ENCODE peak calls at places on chromosomes 12 and 14, in five cellular contexts. E, B, J, U and R are unnamed samples.
A peak's percentile ranks its signal among the peaks of the same experiment; 100 is the strongest.

GRCh38 chr12:16165506-16165905 is 112.0 kb downstream of the SLC15A5 start:
- DNase-seq in E (peak; percentile 72), B (no peak), J (no peak), U (no peak), R (no peak)

GRCh38 chr12:33226671-33227070 is 212.9 kb downstream of the SYT10 start:
- DNase-seq in E (no peak), B (no peak), J (no peak), U (no peak), R (no peak)

GRCh38 chr12:321606-322326 is 59.1 kb upstream of the SLC6A13 start:
- DNase-seq in E (peak; percentile 22), B (no peak), J (no peak), U (no peak), R (no peak)

GRCh38 chr14:104968153-104968527 is 10.0 kb downstream of the AHNAK2 start:
- DNase-seq in E (peak; percentile 68), B (peak; percentile 75), J (peak; percentile 56), U (peak; percentile 74), R (peak; percentile 95)

GRCh38 chr12:63318933-63319332 is 167.9 kb upstream of the AVPR1A start:
- DNase-seq in E (no peak), B (no peak), J (no peak), U (no peak), R (no peak)

GRCh38 chr14:101442451-101442850 is 118.8 kb upstream of the DIO3 start:
- DNase-seq in E (no peak), B (no peak), J (no peak), U (peak; percentile 78), R (no peak)

GRCh38 chr12:52903855-52904508 is 894 bp downstream of the KRT8 start:
- DNase-seq in E (peak; percentile 45), B (peak; percentile 59), J (peak; percentile 46), U (no peak), R (peak; percentile 67)

GRCh38 chr12:46472893-46473633 is 100.5 kb upstream of the SLC38A2 start:
- DNase-seq in E (no peak), B (no peak), J (no peak), U (no peak), R (no peak)

GRCh38 chr14:49849213-49849847 is 3.3 kb downstream of the NEMF start:
- DNase-seq in E (no peak), B (no peak), J (no peak), U (no peak), R (no peak)

GRCh38 chr12:128810182-128811127 is 13.3 kb downstream of the SLC15A4 start:
- DNase-seq in E (peak; percentile 79), B (no peak), J (no peak), U (no peak), R (peak; percentile 58)

GRCh38 chr12:68794653-68795253 is 13.2 kb upstream of the MDM2 start:
- DNase-seq in E (peak; percentile 82), B (no peak), J (no peak), U (no peak), R (no peak)

DNA sequence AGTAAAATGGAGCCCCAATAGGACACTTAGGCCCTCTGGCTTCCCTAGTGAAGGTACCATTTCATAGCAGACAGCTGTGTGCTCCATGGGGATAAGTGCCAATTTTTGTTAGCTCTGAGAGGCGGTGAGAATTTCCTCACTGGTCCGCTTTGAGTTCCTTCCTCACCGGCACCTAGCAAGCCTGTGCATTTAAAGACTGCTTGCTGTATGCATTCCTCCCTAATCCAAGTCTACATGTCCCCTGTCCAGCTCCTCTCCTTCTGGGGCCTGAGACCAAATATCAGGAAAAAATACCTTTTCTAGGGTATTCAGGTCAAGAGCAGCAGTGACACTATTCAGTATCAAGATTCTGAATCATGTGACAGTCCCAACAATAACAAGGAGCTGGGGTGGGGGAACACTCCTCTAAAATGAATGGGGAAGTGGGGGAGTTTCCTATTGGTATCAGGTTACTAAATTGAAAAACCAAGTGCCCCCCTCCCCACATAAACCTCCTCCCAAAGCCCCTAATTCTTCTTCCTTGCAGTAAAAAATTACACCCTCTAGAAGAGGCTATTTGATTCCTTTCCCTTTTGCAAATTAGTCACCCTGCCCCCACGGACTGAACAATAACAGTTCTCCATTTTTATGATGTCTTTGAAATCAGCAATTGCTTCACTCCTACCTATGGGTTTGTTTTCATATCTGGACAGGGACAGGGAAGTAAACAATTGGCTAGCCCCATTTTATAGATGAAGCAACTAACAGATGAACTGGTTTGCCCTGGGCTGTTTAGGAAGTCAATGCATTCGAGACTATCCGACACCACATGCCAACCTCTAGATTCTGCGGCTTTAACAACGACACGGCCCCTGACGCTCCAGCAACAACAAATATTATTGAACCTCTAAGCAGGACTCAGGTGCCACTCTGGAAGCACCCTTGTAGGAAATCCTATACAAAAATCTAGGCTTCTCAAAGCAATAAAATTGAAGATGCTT is 28.9 kb downstream of the BCL11B start:
- DNase-seq in E (no peak), B (no peak), J (no peak), U (no peak), R (no peak)
- H3K27me3 ChIP-seq in E (peaks cover 37% of the 10 kb centered on the region), B (peaks cover 25% of the 10 kb centered on the region), J (peaks cover 15% of the 10 kb centered on the region), U (peaks cover 56% of the 10 kb centered on the region), R (no peaks in the 10 kb centered on the region)

GRCh38 chr14:93743270-93744060 is 44.8 kb downstream of the PRIMA1 start:
- DNase-seq in E (no peak), B (no peak), J (no peak), U (no peak), R (no peak)

GRCh38 chr14:93744176-93744575 is 44.1 kb downstream of the PRIMA1 start:
- DNase-seq in E (no peak), B (no peak), J (no peak), U (no peak), R (no peak)

GRCh38 chr14:93745603-93746273 is 42.5 kb downstream of the PRIMA1 start:
- DNase-seq in E (no peak), B (no peak), J (no peak), U (no peak), R (no peak)

GRCh38 chr14:93742761-93743160 is 45.5 kb downstream of the PRIMA1 start:
- DNase-seq in E (no peak), B (no peak), J (no peak), U (no peak), R (peak; percentile 64)

GRCh38 chr14:93744876-93745275 is 43.4 kb downstream of the PRIMA1 start:
- DNase-seq in E (no peak), B (no peak), J (no peak), U (no peak), R (peak; percentile 41)
- H3K27ac ChIP-seq in E (no peak overlapping the region), B (no peak overlapping the region), J (no peak overlapping the region), U (no peak overlapping the region), R (no peak overlapping the region)

DNA sequence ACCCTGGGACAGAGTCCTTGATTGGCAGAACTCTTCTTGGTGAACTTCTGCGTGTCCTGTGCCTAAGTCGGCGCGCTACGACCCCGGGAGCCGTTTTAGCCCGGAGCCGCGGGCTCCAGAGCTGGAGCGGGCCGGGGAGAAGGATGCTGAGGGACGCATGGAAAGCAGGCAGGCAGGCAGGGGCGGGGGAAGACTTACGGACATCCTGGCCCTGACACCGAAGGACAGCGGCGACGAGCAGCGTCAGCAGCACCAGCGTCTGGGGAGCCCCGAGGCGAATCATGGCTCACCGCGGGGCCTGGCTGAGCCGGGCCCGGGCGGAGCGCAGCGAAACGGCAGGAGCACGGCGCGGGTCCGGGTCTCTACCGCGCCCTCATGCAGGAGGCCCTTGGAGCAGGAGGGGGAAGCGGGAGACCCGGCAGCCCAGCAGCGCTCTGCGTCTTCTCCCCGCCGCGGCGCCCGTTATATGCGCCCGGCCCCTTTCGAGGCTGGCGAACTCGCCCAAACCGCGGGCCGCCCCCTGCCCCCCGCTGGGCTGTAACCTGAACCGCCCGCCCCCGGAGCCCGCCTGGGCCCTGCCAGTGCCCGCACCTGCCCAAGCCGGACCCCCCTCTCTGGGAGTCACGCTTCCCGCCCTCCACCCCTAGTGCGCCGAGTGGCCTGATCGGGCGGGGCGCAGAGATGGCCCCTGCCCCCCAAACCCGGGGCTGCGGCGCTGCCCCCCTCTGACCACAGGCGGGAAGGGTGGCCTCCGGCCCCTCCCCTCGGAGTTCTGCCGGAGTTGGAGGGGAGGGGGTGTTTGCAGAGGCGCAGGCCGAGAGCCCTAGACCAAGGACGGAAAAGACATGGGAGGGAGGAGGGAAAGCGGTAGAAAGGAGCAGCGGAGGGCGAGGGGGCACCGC is at the start of gene COL2A1:
- DNase-seq in E (peak; percentile 60), B (no peak), J (no peak), U (no peak), R (no peak)
- H3K27me3 ChIP-seq in E (peaks cover 79% of the 10 kb centered on the region), B (peaks cover 77% of the 10 kb centered on the region), J (no peaks in the 10 kb centered on the region), U (peaks cover 93% of the 10 kb centered on the region), R (no peaks in the 10 kb centered on the region)

GRCh38 chr14:90561031-90561430 is 164.2 kb downstream of the CALM1 start:
- DNase-seq in E (no peak), B (no peak), J (no peak), U (no peak), R (peak; percentile 16)
- H3K27ac ChIP-seq in E (no peak overlapping the region), B (no peak overlapping the region), J (no peak overlapping the region), U (no peak overlapping the region), R (no peak overlapping the region)

DNA sequence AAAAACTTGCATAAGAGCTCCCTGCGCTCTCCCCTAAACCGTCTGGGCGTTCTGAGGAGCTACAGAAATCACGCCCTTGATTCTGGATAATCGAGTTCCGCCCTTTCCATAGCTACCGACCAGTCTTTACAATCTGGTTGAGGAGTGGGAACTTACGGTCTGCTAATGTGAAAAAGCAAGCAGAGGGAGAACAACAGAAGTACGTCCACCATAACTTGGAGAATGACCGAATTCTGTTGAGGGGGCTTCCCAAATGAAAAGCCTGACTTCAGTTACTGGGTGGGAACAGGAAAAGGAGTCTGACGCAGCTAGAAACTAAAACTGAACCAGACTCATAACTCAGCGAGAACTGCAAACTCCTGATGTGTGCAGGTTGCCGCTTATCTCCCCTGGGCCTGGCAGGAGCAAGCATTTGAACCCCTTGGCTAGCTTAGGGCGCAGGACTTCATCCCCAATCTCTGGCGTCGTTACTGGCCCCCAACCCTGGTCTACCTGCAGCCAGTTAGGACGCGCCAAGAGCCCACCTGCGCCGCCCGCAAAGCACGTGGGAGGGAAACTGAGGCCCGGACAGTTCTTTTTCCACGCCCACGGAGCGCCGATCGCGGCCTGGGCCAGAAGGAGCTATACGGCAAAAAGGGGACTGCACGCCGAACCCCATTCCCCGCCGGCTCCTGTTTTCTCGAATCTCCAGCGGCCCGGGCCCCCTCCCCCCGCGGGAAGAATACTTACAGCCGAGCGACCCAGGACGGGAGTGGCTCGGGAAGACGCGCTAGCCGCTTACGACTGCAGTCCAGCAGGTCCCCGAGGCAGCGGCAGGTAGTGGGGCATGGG is 818 bp downstream of the LRIG3 start:
- DNase-seq in E (peak; percentile 70), B (peak; percentile 43), J (peak; percentile 44), U (peak; percentile 75), R (peak; percentile 42)
- H3K27me3 ChIP-seq in E (no peaks in the 10 kb centered on the region), B (no peaks in the 10 kb centered on the region), J (no peaks in the 10 kb centered on the region), U (peaks cover 26% of the 10 kb centered on the region), R (no peaks in the 10 kb centered on the region)

GRCh38 chr12:93020998-93021597 is 92.0 kb upstream of the EEA1 start:
- DNase-seq in E (no peak), B (no peak), J (no peak), U (no peak), R (no peak)
- H3K27ac ChIP-seq in E (no peak overlapping the region), B (no peak overlapping the region), J (no peak overlapping the region), U (no peak overlapping the region), R (no peak overlapping the region)

GRCh38 chr14:54117924-54118323 is 161.3 kb upstream of the BMP4 start:
- DNase-seq in E (no peak), B (no peak), J (no peak), U (no peak), R (no peak)
- H3K27me3 ChIP-seq in E (no peaks in the 10 kb centered on the region), B (no peaks in the 10 kb centered on the region), J (no peaks in the 10 kb centered on the region), U (no peaks in the 10 kb centered on the region), R (no peaks in the 10 kb centered on the region)